ENCODE peak calls at places on chromosomes 12 and 14, in seven cellular contexts. U is SK-N-SH, T is MM.1S, W is fibroblast of lung, R is GM12864, Q is ovary, F is WERI-Rb-1. V is an unnamed sample.
A peak's percentile ranks its signal among the peaks of the same experiment; 100 is the strongest.

GRCh38 chr12:50283924-50284236 is 560 bp upstream of the LIMA1 start:
- DNase-seq in U (no peak), T (no peak), W (peak; percentile 53), R (no peak), Q (no peak), F (no peak), V (no peak)

GRCh38 chr12:93108958-93109357 is 179.9 kb upstream of the EEA1 start:
- DNase-seq in U (no peak), T (no peak), W (peak; percentile 59), R (no peak), Q (no peak), F (no peak), V (no peak)

GRCh38 chr12:110039085-110039807 is 9.1 kb downstream of the C12orf76 start:
- DNase-seq in U (no peak), T (no peak), W (peak; percentile 95), R (no peak), Q (no peak), F (no peak), V (no peak)

GRCh38 chr12:103495783-103496456 is at the start of gene C12orf42:
- DNase-seq in U (peak; percentile 74), T (peak; percentile 39), W (no peak), R (no peak), Q (no peak), F (peak; percentile 74), V (peak; percentile 62)

GRCh38 chr12:129700036-129700435 is 203.8 kb downstream of the TMEM132D start:
- DNase-seq in U (no peak), T (no peak), W (no peak), R (no peak), Q (no peak), F (no peak), V (no peak)

GRCh38 chr12:121400332-121401139 is 618 bp downstream of the RNF34 start:
- DNase-seq in U (peak; percentile 69), T (peak; percentile 26), W (peak; percentile 51), R (peak; percentile 85), Q (no peak), F (peak; percentile 33), V (peak; percentile 69)

GRCh38 chr12:47808049-47808448 is 11.7 kb downstream of the HDAC7 start:
- DNase-seq in U (peak; percentile 73), T (peak; percentile 92), W (peak; percentile 69), R (no peak), Q (peak; percentile 60), F (no peak), V (peak; percentile 69)

GRCh38 chr14:31206536-31207286 is 882 bp downstream of the HECTD1 start:
- DNase-seq in U (peak; percentile 66), T (peak; percentile 64), W (peak; percentile 39), R (peak; percentile 41), Q (no peak), F (peak; percentile 21), V (peak; percentile 80)

GRCh38 chr14:56581041-56581727 is 1.6 kb downstream of the TMEM260 start:
- DNase-seq in U (no peak), T (no peak), W (no peak), R (no peak), Q (no peak), F (no peak), V (peak; percentile 13)
- H3K4me3 ChIP-seq in U (peak overlapping the region; percentile 99), T (peak overlapping the region; percentile 86), W (peak overlapping the region; percentile 88), R (peak overlapping the region; percentile 90), Q (peak overlapping the region; percentile 86), F (peak overlapping the region; percentile 92), V (peak overlapping the region; percentile 84)

GRCh38 chr14:54348923-54349615 is 47.7 kb upstream of the CDKN3 start:
- DNase-seq in U (no peak), T (no peak), W (peak; percentile 47), R (no peak), Q (peak; percentile 55), F (peak; percentile 17), V (no peak)

GRCh38 chr14:54347044-54347443 is 49.8 kb upstream of the CDKN3 start:
- DNase-seq in U (no peak), T (no peak), W (no peak), R (no peak), Q (no peak), F (no peak), V (no peak)

GRCh38 chr14:54349713-54350112 is 47.1 kb upstream of the CDKN3 start:
- DNase-seq in U (no peak), T (no peak), W (no peak), R (no peak), Q (no peak), F (no peak), V (no peak)

GRCh38 chr14:54346257-54346656 is 50.5 kb upstream of the CDKN3 start:
- DNase-seq in U (no peak), T (no peak), W (no peak), R (no peak), Q (no peak), F (no peak), V (no peak)

GRCh38 chr14:54348001-54348611 is 48.7 kb upstream of the CDKN3 start:
- DNase-seq in U (peak; percentile 55), T (peak; percentile 36), W (no peak), R (no peak), Q (no peak), F (peak; percentile 15), V (no peak)
- TF ChIP-seq CTCF in U (peak; percentile 85), T (peak; percentile 51), W (peak; percentile 64), R (peak; percentile 66), Q (peak; percentile 59), F (peak; percentile 57), V (peak; percentile 49)

GRCh38 chr12:25194211-25194610 is 749 bp downstream of the DNAI7 start:
- DNase-seq in U (no peak), T (no peak), W (no peak), R (no peak), Q (no peak), F (no peak), V (no peak)
- H3K4me3 ChIP-seq in U (peak overlapping the region; percentile 71), T (peak overlapping the region; percentile 86), W (no peak overlapping the region), R (no peak overlapping the region), Q (peak overlapping the region; percentile 66), F (no peak overlapping the region), V (no peak overlapping the region)

DNA sequence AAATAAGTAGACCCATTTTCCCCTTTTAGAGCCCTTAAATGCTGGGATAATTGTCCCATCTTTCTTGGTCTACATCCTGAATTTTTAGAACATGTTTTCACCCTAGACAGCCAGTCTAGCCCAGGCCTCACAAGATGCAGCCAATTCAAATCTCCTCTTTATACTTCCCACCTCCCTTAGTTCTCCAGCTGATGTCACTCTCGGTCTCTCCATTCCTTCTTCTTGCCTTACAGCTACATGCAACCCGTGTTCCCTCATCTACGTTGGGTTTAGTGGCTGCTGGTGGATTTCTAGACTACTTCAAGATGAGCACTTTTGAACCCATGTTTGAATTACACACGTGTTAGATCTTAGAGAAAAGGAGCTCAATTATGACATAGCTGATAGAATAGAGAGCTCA is 132.0 kb downstream of the PPM1H start:
- DNase-seq in U (no peak), T (no peak), W (no peak), R (no peak), Q (no peak), F (peak; percentile 42), V (no peak)
- TF ChIP-seq CTCF in U (no peak), T (no peak), W (no peak), R (no peak), Q (no peak), F (peak; percentile 45), V (no peak)

DNA sequence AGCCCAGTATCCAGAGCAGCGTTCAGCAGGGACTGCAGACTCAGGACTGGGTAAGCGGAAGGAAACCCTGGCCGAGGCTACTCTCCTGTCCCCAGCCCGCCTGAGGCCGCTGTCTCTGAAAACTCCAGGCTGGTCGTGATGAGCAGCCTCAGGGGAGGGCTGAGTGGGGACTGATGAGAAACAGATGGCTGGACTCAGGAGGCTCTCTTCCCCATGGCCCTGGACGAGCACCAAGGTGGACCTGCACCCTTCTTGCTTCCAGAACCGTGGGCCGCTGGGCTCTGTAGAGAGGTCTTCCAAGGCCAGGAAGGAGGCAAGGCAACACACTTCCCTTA is 1.1 kb downstream of the TEX22 start:
- DNase-seq in U (no peak), T (no peak), W (no peak), R (no peak), Q (no peak), F (no peak), V (no peak)
- H3K4me3 ChIP-seq in U (peak overlapping the region; percentile 60), T (peak overlapping the region; percentile 67), W (peak overlapping the region; percentile 88), R (peak overlapping the region; percentile 96), Q (no peak overlapping the region), F (peak overlapping the region; percentile 85), V (peak overlapping the region; percentile 75)

GRCh38 chr14:36507847-36508417 is 12.1 kb downstream of the NKX2-1 start:
- DNase-seq in U (no peak), T (no peak), W (no peak), R (no peak), Q (no peak), F (no peak), V (no peak)

GRCh38 chr14:36506732-36507614 is 13.1 kb downstream of the NKX2-1 start:
- DNase-seq in U (no peak), T (no peak), W (no peak), R (no peak), Q (no peak), F (no peak), V (no peak)

GRCh38 chr14:36505193-36505815 is 14.7 kb downstream of the NKX2-1 start:
- DNase-seq in U (peak; percentile 31), T (peak; percentile 49), W (no peak), R (no peak), Q (no peak), F (no peak), V (no peak)

GRCh38 chr14:36504805-36505192 is 15.2 kb downstream of the NKX2-1 start:
- DNase-seq in U (no peak), T (no peak), W (no peak), R (no peak), Q (no peak), F (no peak), V (no peak)

GRCh38 chr14:36505892-36506731 is 13.9 kb downstream of the NKX2-1 start:
- DNase-seq in U (peak; percentile 27), T (no peak), W (no peak), R (no peak), Q (no peak), F (no peak), V (no peak)
- TF ChIP-seq CTCF in U (no peak), T (peak; percentile 6), W (no peak), R (no peak), Q (no peak), F (no peak), V (no peak)

GRCh38 chr14:97747282-97747681 is 950.1 kb downstream of the VRK1 start:
- DNase-seq in U (no peak), T (no peak), W (no peak), R (no peak), Q (no peak), F (no peak), V (no peak)
- H3K4me3 ChIP-seq in U (no peak overlapping the region), T (no peak overlapping the region), W (no peak overlapping the region), R (no peak overlapping the region), Q (no peak overlapping the region), F (no peak overlapping the region), V (no peak overlapping the region)

DNA sequence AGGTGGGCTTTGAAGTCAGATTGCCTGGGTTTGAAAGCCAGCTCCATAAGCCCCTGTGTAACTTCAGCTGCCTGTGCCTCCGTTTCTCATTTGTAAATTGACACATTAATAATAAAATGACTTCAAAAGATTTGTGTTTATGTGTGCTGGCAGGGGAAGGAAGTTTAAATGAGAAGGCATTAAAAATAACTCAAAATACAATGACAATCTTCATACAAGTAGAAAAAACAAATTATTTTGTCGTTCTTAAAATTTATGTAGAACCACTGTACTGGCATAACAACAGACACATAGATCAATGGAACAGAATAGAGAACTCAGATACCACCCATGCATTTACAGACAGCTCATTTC is 83.0 kb downstream of the PPM1A start:
- DNase-seq in U (no peak), T (no peak), W (no peak), R (no peak), Q (no peak), F (no peak), V (no peak)
- TF ChIP-seq CTCF in U (no peak), T (no peak), W (no peak), R (no peak), Q (no peak), F (no peak), V (no peak)